ENCODE peak calls at places on chromosomes 12 and 14, in four cellular contexts. One of them, this sample, is unnamed.

GRCh38 chr14:69087061-69087461 is 65.9 kb downstream of the DCAF5 start:
- ATAC-seq in memory B cell: no peak
- ATAC-seq in HCT116: no peak
- ATAC-seq in Right ventricle myocardium inferior: peak
- ATAC-seq in this sample: peak

GRCh38 chr12:93802698-93803097 is 125.5 kb downstream of the CRADD start:
- ATAC-seq in memory B cell: no peak
- ATAC-seq in HCT116: no peak
- ATAC-seq in Right ventricle myocardium inferior: peak
- ATAC-seq in this sample: no peak

GRCh38 chr14:37048666-37049071 is 123.7 kb downstream of the SLC25A21 start:
- ATAC-seq in memory B cell: no peak
- ATAC-seq in HCT116: no peak
- ATAC-seq in Right ventricle myocardium inferior: no peak
- ATAC-seq in this sample: no peak

GRCh38 chr12:65313704-65314317 is 35.3 kb downstream of the MSRB3 start:
- ATAC-seq in memory B cell: no peak
- ATAC-seq in HCT116: peak
- ATAC-seq in Right ventricle myocardium inferior: no peak
- ATAC-seq in this sample: no peak

GRCh38 chr12:71780207-71780822 is 25.7 kb downstream of the RAB21 start:
- ATAC-seq in memory B cell: peak
- ATAC-seq in HCT116: peak
- ATAC-seq in Right ventricle myocardium inferior: no peak
- ATAC-seq in this sample: no peak

GRCh38 chr12:108091351-108091750 is 37.7 kb upstream of the WSCD2 start:
- ATAC-seq in memory B cell: no peak
- ATAC-seq in HCT116: no peak
- ATAC-seq in Right ventricle myocardium inferior: no peak
- ATAC-seq in this sample: peak

GRCh38 chr14:47557894-47558293 is 117.5 kb downstream of the MDGA2 start:
- ATAC-seq in memory B cell: no peak
- ATAC-seq in HCT116: no peak
- ATAC-seq in Right ventricle myocardium inferior: no peak
- ATAC-seq in this sample: no peak

GRCh38 chr12:96300064-96300463 is 100.2 kb downstream of the CDK17 start:
- ATAC-seq in memory B cell: no peak
- ATAC-seq in HCT116: no peak
- ATAC-seq in Right ventricle myocardium inferior: no peak
- ATAC-seq in this sample: no peak

GRCh38 chr14:53814371-53814770 is 142.3 kb downstream of the BMP4 start:
- ATAC-seq in memory B cell: no peak
- ATAC-seq in HCT116: no peak
- ATAC-seq in Right ventricle myocardium inferior: no peak
- ATAC-seq in this sample: no peak

GRCh38 chr14:41986726-41987125 is 380.1 kb downstream of the LRFN5 start:
- ATAC-seq in memory B cell: no peak
- ATAC-seq in HCT116: peak
- ATAC-seq in Right ventricle myocardium inferior: no peak
- ATAC-seq in this sample: no peak

GRCh38 chr12:92898755-92899154 is 30.3 kb downstream of the EEA1 start:
- ATAC-seq in memory B cell: no peak
- ATAC-seq in HCT116: peak
- ATAC-seq in Right ventricle myocardium inferior: no peak
- ATAC-seq in this sample: no peak

GRCh38 chr12:109608270-109608669 is 34.7 kb downstream of the MVK start:
- ATAC-seq in memory B cell: no peak
- ATAC-seq in HCT116: no peak
- ATAC-seq in Right ventricle myocardium inferior: no peak
- ATAC-seq in this sample: no peak

GRCh38 chr12:109952873-109953272 is 43.3 kb downstream of the GIT2 start:
- ATAC-seq in memory B cell: no peak
- ATAC-seq in HCT116: no peak
- ATAC-seq in Right ventricle myocardium inferior: peak
- ATAC-seq in this sample: no peak

GRCh38 chr14:50785506-50786063 is 45.4 kb downstream of the NIN start:
- ATAC-seq in memory B cell: peak
- ATAC-seq in HCT116: no peak
- ATAC-seq in Right ventricle myocardium inferior: peak
- ATAC-seq in this sample: no peak

GRCh38 chr12:49716546-49716945 is 9.3 kb upstream of the FMNL3 start:
- ATAC-seq in memory B cell: peak
- ATAC-seq in HCT116: no peak
- ATAC-seq in Right ventricle myocardium inferior: no peak
- ATAC-seq in this sample: no peak

GRCh38 chr12:113298861-113299545 is 35.9 kb downstream of the SLC8B1 start:
- ATAC-seq in memory B cell: no peak
- ATAC-seq in HCT116: no peak
- ATAC-seq in Right ventricle myocardium inferior: peak
- ATAC-seq in this sample: peak

GRCh38 chr14:54189358-54190354 is 207.2 kb upstream of the CDKN3 start:
- ATAC-seq in memory B cell: no peak
- ATAC-seq in HCT116: peak
- ATAC-seq in Right ventricle myocardium inferior: no peak
- ATAC-seq in this sample: no peak

GRCh38 chr12:107429006-107429698 is 256.4 kb upstream of the PWP1 start:
- ATAC-seq in memory B cell: no peak
- ATAC-seq in HCT116: peak
- ATAC-seq in Right ventricle myocardium inferior: no peak
- ATAC-seq in this sample: no peak

GRCh38 chr14:104721704-104722431 is 2.2 kb upstream of the ADSS1 start:
- ATAC-seq in memory B cell: no peak
- ATAC-seq in HCT116: no peak
- ATAC-seq in Right ventricle myocardium inferior: peak
- ATAC-seq in this sample: no peak

GRCh38 chr14:38366374-38366773 is 110.5 kb upstream of the CLEC14A start:
- ATAC-seq in memory B cell: no peak
- ATAC-seq in HCT116: no peak
- ATAC-seq in Right ventricle myocardium inferior: no peak
- ATAC-seq in this sample: no peak

GRCh38 chr14:50846171-50846880 is 15.4 kb upstream of the NIN start:
- ATAC-seq in memory B cell: no peak
- ATAC-seq in HCT116: peak
- ATAC-seq in Right ventricle myocardium inferior: no peak
- ATAC-seq in this sample: no peak

GRCh38 chr14:65134651-65135579 is 32.6 kb upstream of the MAX start:
- ATAC-seq in memory B cell: no peak
- ATAC-seq in HCT116: no peak
- ATAC-seq in Right ventricle myocardium inferior: no peak
- ATAC-seq in this sample: no peak

GRCh38 chr12:54272214-54272613 is 7.7 kb downstream of the CBX5 start:
- ATAC-seq in memory B cell: no peak
- ATAC-seq in HCT116: no peak
- ATAC-seq in Right ventricle myocardium inferior: no peak
- ATAC-seq in this sample: no peak

GRCh38 chr14:61322799-61323290 is 1.5 kb downstream of the PRKCH start:
- ATAC-seq in memory B cell: no peak
- ATAC-seq in HCT116: peak
- ATAC-seq in Right ventricle myocardium inferior: no peak
- ATAC-seq in this sample: no peak

GRCh38 chr12:125902991-125903390 is 837.8 kb downstream of the AACS start:
- ATAC-seq in memory B cell: no peak
- ATAC-seq in HCT116: no peak
- ATAC-seq in Right ventricle myocardium inferior: no peak
- ATAC-seq in this sample: no peak

GRCh38 chr12:64390275-64390851 is at the start of gene C12orf56:
- ATAC-seq in memory B cell: no peak
- ATAC-seq in HCT116: no peak
- ATAC-seq in Right ventricle myocardium inferior: no peak
- ATAC-seq in this sample: peak

GRCh38 chr12:89236748-89237428 is 115.4 kb downstream of the DUSP6 start:
- ATAC-seq in memory B cell: no peak
- ATAC-seq in HCT116: peak
- ATAC-seq in Right ventricle myocardium inferior: no peak
- ATAC-seq in this sample: no peak

GRCh38 chr12:88932457-88932856 is 352.2 kb upstream of the KITLG start:
- ATAC-seq in memory B cell: no peak
- ATAC-seq in HCT116: no peak
- ATAC-seq in Right ventricle myocardium inferior: no peak
- ATAC-seq in this sample: no peak

GRCh38 chr12:6788972-6789905 is at the start of gene CD4:
- ATAC-seq in memory B cell: no peak
- ATAC-seq in HCT116: no peak
- ATAC-seq in Right ventricle myocardium inferior: peak
- ATAC-seq in this sample: peak

GRCh38 chr12:46472893-46473633 is 100.5 kb upstream of the SLC38A2 start:
- ATAC-seq in memory B cell: no peak
- ATAC-seq in HCT116: no peak
- ATAC-seq in Right ventricle myocardium inferior: no peak
- ATAC-seq in this sample: no peak

GRCh38 chr12:90086281-90086680 is 377.6 kb upstream of the ATP2B1 start:
- ATAC-seq in memory B cell: no peak
- ATAC-seq in HCT116: no peak
- ATAC-seq in Right ventricle myocardium inferior: no peak
- ATAC-seq in this sample: no peak

GRCh38 chr14:59238242-59238641 is 49.8 kb downstream of the DAAM1 start:
- ATAC-seq in memory B cell: no peak
- ATAC-seq in HCT116: no peak
- ATAC-seq in Right ventricle myocardium inferior: peak
- ATAC-seq in this sample: no peak

GRCh38 chr12:65140738-65141137 is 19.6 kb upstream of the WIF1 start:
- ATAC-seq in memory B cell: no peak
- ATAC-seq in HCT116: no peak
- ATAC-seq in Right ventricle myocardium inferior: no peak
- ATAC-seq in this sample: no peak

GRCh38 chr12:46230985-46231384 is 37.9 kb downstream of the SLC38A1 start:
- ATAC-seq in memory B cell: no peak
- ATAC-seq in HCT116: no peak
- ATAC-seq in Right ventricle myocardium inferior: no peak
- ATAC-seq in this sample: no peak

GRCh38 chr12:29640589-29641345 is 143.0 kb downstream of the TMTC1 start:
- ATAC-seq in memory B cell: no peak
- ATAC-seq in HCT116: peak
- ATAC-seq in Right ventricle myocardium inferior: peak
- ATAC-seq in this sample: peak